ENCODE peak calls at places on chromosomes 13 and 19, in eight cellular contexts. C is heart right ventricle, Q is HepG2, I is right cardiac atrium, M is lower lobe of right lung, U is heart left ventricle, X is left lung, V is RWPE2. B is an unnamed sample.

GRCh38 chr19:16025108-16026101 is 50.9 kb upstream of the TPM4 start:
- ATAC-seq in C (peak; percentile 24), I (peak; percentile 65), M (peak; percentile 45), V (peak; percentile 88), X (peak; percentile 45), Q (peak; percentile 96), U (peak; percentile 61), B (peak; percentile 40)

GRCh38 chr19:44808463-44809371 is at the start of gene BCAM:
- ATAC-seq in V (peak; percentile 15), U (peak; percentile 95), Q (peak; percentile 79), C (peak; percentile 96), I (peak; percentile 89), X (peak; percentile 87), M (peak; percentile 91), B (peak; percentile 91)

GRCh38 chr13:113211774-113212173 is 2.4 kb downstream of the CUL4A start:
- ATAC-seq in C (no peak), M (no peak), I (no peak), X (no peak), V (no peak), U (no peak), Q (no peak), B (no peak)

GRCh38 chr19:32866061-32866460 is 3.5 kb downstream of the SLC7A9 start:
- ATAC-seq in V (no peak), Q (no peak), M (no peak), I (no peak), U (no peak), C (no peak), X (no peak), B (no peak)

GRCh38 chr19:37506387-37507166 is at the start of gene ZNF793:
- ATAC-seq in U (peak; percentile 94), I (peak; percentile 94), Q (no peak), V (peak; percentile 92), C (peak; percentile 96), M (peak; percentile 96), X (peak; percentile 93), B (peak; percentile 91)

GRCh38 chr13:42123600-42123999 is 75.2 kb downstream of the DGKH start:
- ATAC-seq in V (no peak), M (no peak), X (no peak), C (no peak), I (no peak), U (no peak), Q (no peak), B (no peak)

GRCh38 chr19:41529484-41530183 is 46.3 kb upstream of the CEACAM21 start:
- ATAC-seq in M (no peak), Q (no peak), X (no peak), C (no peak), U (no peak), I (no peak), V (no peak), B (no peak)

GRCh38 chr19:31538879-31539278 is 189.6 kb upstream of the TSHZ3 start:
- ATAC-seq in Q (no peak), X (no peak), U (no peak), V (no peak), I (no peak), M (no peak), C (no peak), B (no peak)

GRCh38 chr19:46976845-46977320 is 42.8 kb upstream of the NPAS1 start:
- ATAC-seq in M (peak; percentile 59), U (peak; percentile 61), V (no peak), X (peak; percentile 57), C (peak; percentile 72), Q (peak; percentile 18), I (peak; percentile 77), B (peak; percentile 15)

GRCh38 chr13:51976423-51976822 is 34.8 kb downstream of the ATP7B start:
- ATAC-seq in X (no peak), V (no peak), C (no peak), M (no peak), U (no peak), I (no peak), Q (no peak), B (no peak)

GRCh38 chr13:73715114-73715909 is 418.9 kb downstream of the KLF12 start:
- ATAC-seq in C (no peak), U (no peak), V (no peak), I (no peak), M (peak; percentile 89), X (peak; percentile 66), Q (no peak), B (no peak)

GRCh38 chr13:25687622-25688225 is 315.9 kb downstream of the ATP8A2 start:
- ATAC-seq in U (peak; percentile 54), X (peak; percentile 71), V (no peak), C (peak; percentile 72), M (no peak), I (peak; percentile 91), Q (no peak), B (no peak)

GRCh38 chr19:17243854-17244617 is 1.7 kb downstream of the NR2F6 start:
- ATAC-seq in Q (peak; percentile 18), U (peak; percentile 19), I (peak; percentile 43), V (peak; percentile 47), C (peak; percentile 54), M (peak; percentile 54), X (peak; percentile 36), B (peak; percentile 20)

GRCh38 chr13:21256351-21256761 is 79.9 kb downstream of the MRPL57 start:
- ATAC-seq in M (no peak), U (no peak), I (no peak), Q (no peak), V (no peak), X (no peak), C (no peak), B (no peak)

GRCh38 chr13:36082806-36083205 is 48.4 kb downstream of the DCLK1 start:
- ATAC-seq in U (no peak), M (no peak), I (no peak), X (no peak), Q (no peak), C (no peak), V (no peak), B (no peak)

GRCh38 chr13:36086117-36086516 is 45.1 kb downstream of the DCLK1 start:
- ATAC-seq in V (no peak), X (no peak), C (no peak), M (no peak), U (no peak), Q (no peak), I (no peak), B (no peak)

GRCh38 chr13:36082396-36082795 is 48.8 kb downstream of the DCLK1 start:
- ATAC-seq in X (no peak), M (no peak), I (no peak), Q (no peak), U (no peak), C (no peak), V (no peak), B (no peak)

GRCh38 chr13:36088001-36088400 is 43.2 kb downstream of the DCLK1 start:
- ATAC-seq in X (no peak), V (peak; percentile 54), C (no peak), I (no peak), U (no peak), M (no peak), Q (no peak), B (no peak)

GRCh38 chr13:36084131-36084530 is 47.1 kb downstream of the DCLK1 start:
- ATAC-seq in Q (no peak), I (no peak), C (no peak), V (no peak), X (no peak), M (no peak), U (no peak), B (no peak)
- H3K27ac ChIP-seq in Q (no peak overlapping the region), I (no peak overlapping the region), C (no peak overlapping the region), V (no peak overlapping the region), X (no peak overlapping the region), M (no peak overlapping the region), U (no peak overlapping the region), B (no peak overlapping the region)

GRCh38 chr19:3482507-3483225 is 575 bp downstream of the SMIM44 start:
- ATAC-seq in X (no peak), U (no peak), I (no peak), C (no peak), Q (no peak), V (peak; percentile 17), M (no peak), B (no peak)

GRCh38 chr19:3481241-3482090 is 1.1 kb upstream of the SMIM24 start:
- ATAC-seq in U (no peak), X (no peak), C (no peak), Q (peak; percentile 17), I (no peak), M (no peak), V (no peak), B (no peak)

GRCh38 chr19:3480383-3481091 is at the start of gene SMIM24:
- ATAC-seq in C (no peak), M (no peak), X (no peak), V (no peak), U (no peak), Q (peak; percentile 86), I (no peak), B (no peak)

GRCh38 chr19:3479819-3480215 is 508 bp downstream of the SMIM24 start:
- ATAC-seq in I (no peak), Q (peak; percentile 62), C (no peak), V (peak; percentile 60), U (no peak), M (no peak), X (no peak), B (no peak)

DNA sequence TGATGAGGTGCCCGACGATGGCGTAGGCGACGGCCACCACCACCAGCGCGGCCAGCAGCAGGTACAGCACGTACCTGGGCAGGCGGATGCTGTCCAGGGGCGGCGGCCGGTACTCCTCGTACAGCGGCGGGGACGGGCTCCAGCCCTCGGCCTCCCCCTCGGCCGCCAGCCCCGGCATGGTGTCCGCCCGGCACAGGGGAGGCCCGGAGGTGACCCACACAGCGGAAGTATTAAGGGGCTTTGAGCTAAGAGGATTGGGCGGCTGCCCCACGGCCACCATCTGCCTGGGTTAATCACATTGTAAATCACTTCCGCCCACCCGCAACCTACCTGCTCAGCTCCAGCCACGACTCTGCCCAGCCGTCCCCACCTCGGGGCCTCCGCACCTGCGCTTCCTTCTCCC is at the start of gene SMIM44:
- ATAC-seq in C (no peak), V (peak; percentile 14), Q (no peak), U (no peak), I (no peak), M (no peak), X (no peak), B (no peak)
- H3K27me3 ChIP-seq in C (peaks cover 63% of the 10 kb centered on the region), V (peaks cover 17% of the 10 kb centered on the region), Q (no peaks in the 10 kb centered on the region), U (peaks cover 47% of the 10 kb centered on the region), I (no peaks in the 10 kb centered on the region), M (peaks cover 44% of the 10 kb centered on the region), X (peaks cover 68% of the 10 kb centered on the region), B (peaks cover 74% of the 10 kb centered on the region)

GRCh38 chr19:3137139-3137538 is 1.3 kb downstream of the GNA15 start:
- ATAC-seq in I (peak; percentile 53), U (no peak), M (no peak), X (no peak), C (no peak), V (no peak), Q (no peak), B (no peak)
- H3K4me3 ChIP-seq in I (no peak overlapping the region), U (no peak overlapping the region), M (peak overlapping the region; percentile 62), X (peak overlapping the region; percentile 69), C (peak overlapping the region; percentile 29), V (peak overlapping the region; percentile 87), Q (no peak overlapping the region), B (peak overlapping the region; percentile 43)

DNA sequence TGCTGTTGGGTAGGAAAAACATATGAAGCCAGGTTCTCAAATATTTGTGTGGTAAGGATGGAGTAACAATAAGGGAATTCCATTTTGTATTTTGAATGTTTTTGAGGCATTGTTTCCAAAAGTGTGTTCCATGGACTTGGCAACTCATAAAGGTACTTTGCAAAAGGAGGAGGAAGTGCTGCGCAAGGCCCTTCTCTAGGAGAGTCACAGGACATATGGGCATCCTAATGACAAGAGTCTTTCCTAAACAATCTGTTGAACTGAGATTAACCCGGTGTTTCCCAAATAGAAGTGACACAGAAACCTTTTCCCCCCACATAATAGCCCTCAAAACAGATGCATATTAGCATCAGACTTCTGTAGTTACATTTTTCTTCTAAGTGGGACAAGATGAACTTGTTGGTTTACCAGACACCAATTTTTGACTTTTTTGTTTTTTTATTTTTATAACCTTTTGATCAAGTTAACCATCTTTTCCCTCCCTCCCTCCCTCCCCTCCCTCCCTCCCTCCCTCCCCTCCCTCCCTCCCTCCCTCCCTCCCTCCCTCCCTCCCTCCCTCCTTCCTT is 209.3 kb downstream of the PCCA start:
- ATAC-seq in X (no peak), U (no peak), C (no peak), M (no peak), I (no peak), V (no peak), Q (no peak), B (no peak)
- H3K27ac ChIP-seq in X (no peak overlapping the region), U (no peak overlapping the region), C (no peak overlapping the region), M (no peak overlapping the region), I (no peak overlapping the region), V (no peak overlapping the region), Q (no peak overlapping the region), B (no peak overlapping the region)

B was measured in gastroesophageal sphincter.